ENCODE peak calls at places on chromosomes 1 and 21, in five cellular contexts. One of them, this sample, is unnamed.

GRCh38 chr21:15054089-15054488 is 10.7 kb downstream of the NRIP1 start:
- DNase-seq in CD4-positive, alpha-beta T cell: no peak
- DNase-seq in thoracic aorta: no peak
- DNase-seq in fibroblast of mammary gland: no peak
- DNase-seq in cardiac fibroblast: no peak
- DNase-seq in this sample: no peak

GRCh38 chr1:162398999-162399580 is 12.8 kb downstream of the SH2D1B start:
- DNase-seq in CD4-positive, alpha-beta T cell: no peak
- DNase-seq in fibroblast of mammary gland: no peak
- DNase-seq in thoracic aorta: no peak
- DNase-seq in cardiac fibroblast: no peak
- DNase-seq in this sample: no peak

GRCh38 chr1:44108241-44108640 is 10.4 kb upstream of the KLF17 start:
- DNase-seq in thoracic aorta: no peak
- DNase-seq in CD4-positive, alpha-beta T cell: no peak
- DNase-seq in cardiac fibroblast: peak
- DNase-seq in fibroblast of mammary gland: peak
- DNase-seq in this sample: peak

GRCh38 chr1:224670506-224670905 is 54.4 kb downstream of the CNIH3 start:
- DNase-seq in fibroblast of mammary gland: peak
- DNase-seq in cardiac fibroblast: no peak
- DNase-seq in CD4-positive, alpha-beta T cell: no peak
- DNase-seq in thoracic aorta: no peak
- DNase-seq in this sample: no peak

GRCh38 chr1:91864017-91864700 is 21.8 kb downstream of the TGFBR3 start:
- DNase-seq in CD4-positive, alpha-beta T cell: no peak
- DNase-seq in fibroblast of mammary gland: peak
- DNase-seq in cardiac fibroblast: peak
- DNase-seq in thoracic aorta: no peak
- DNase-seq in this sample: peak

GRCh38 chr1:228770779-228771223 is 35.5 kb downstream of the RHOU start:
- DNase-seq in CD4-positive, alpha-beta T cell: no peak
- DNase-seq in cardiac fibroblast: no peak
- DNase-seq in thoracic aorta: no peak
- DNase-seq in fibroblast of mammary gland: no peak
- DNase-seq in this sample: no peak

GRCh38 chr1:7230121-7230895 is 445.1 kb downstream of the CAMTA1 start:
- DNase-seq in fibroblast of mammary gland: no peak
- DNase-seq in thoracic aorta: no peak
- DNase-seq in CD4-positive, alpha-beta T cell: no peak
- DNase-seq in cardiac fibroblast: no peak
- DNase-seq in this sample: no peak

GRCh38 chr1:36871146-36871971 is 163.0 kb downstream of the GRIK3 start:
- DNase-seq in thoracic aorta: no peak
- DNase-seq in CD4-positive, alpha-beta T cell: no peak
- DNase-seq in cardiac fibroblast: no peak
- DNase-seq in fibroblast of mammary gland: no peak
- DNase-seq in this sample: no peak

GRCh38 chr21:26169061-26169610 is 1.4 kb downstream of the APP start:
- DNase-seq in cardiac fibroblast: peak
- DNase-seq in CD4-positive, alpha-beta T cell: peak
- DNase-seq in thoracic aorta: no peak
- DNase-seq in fibroblast of mammary gland: peak
- DNase-seq in this sample: peak

GRCh38 chr1:165683848-165684485 is 14.4 kb downstream of the ALDH9A1 start:
- DNase-seq in CD4-positive, alpha-beta T cell: no peak
- DNase-seq in cardiac fibroblast: no peak
- DNase-seq in thoracic aorta: no peak
- DNase-seq in fibroblast of mammary gland: no peak
- DNase-seq in this sample: no peak

GRCh38 chr21:22374218-22374969 is 1376.2 kb downstream of the NCAM2 start:
- DNase-seq in fibroblast of mammary gland: no peak
- DNase-seq in thoracic aorta: no peak
- DNase-seq in CD4-positive, alpha-beta T cell: no peak
- DNase-seq in cardiac fibroblast: no peak
- DNase-seq in this sample: no peak

GRCh38 chr1:20183876-20184275 is 2.0 kb upstream of the UBXN10 start:
- DNase-seq in fibroblast of mammary gland: no peak
- DNase-seq in CD4-positive, alpha-beta T cell: no peak
- DNase-seq in cardiac fibroblast: no peak
- DNase-seq in thoracic aorta: no peak
- DNase-seq in this sample: no peak

GRCh38 chr1:168483531-168483930 is 60.3 kb downstream of the XCL2 start:
- DNase-seq in thoracic aorta: no peak
- DNase-seq in fibroblast of mammary gland: peak
- DNase-seq in cardiac fibroblast: peak
- DNase-seq in CD4-positive, alpha-beta T cell: no peak
- DNase-seq in this sample: peak

GRCh38 chr1:7470904-7471638 is 300.0 kb upstream of the VAMP3 start:
- DNase-seq in fibroblast of mammary gland: peak
- DNase-seq in thoracic aorta: peak
- DNase-seq in cardiac fibroblast: peak
- DNase-seq in CD4-positive, alpha-beta T cell: no peak
- DNase-seq in this sample: peak

GRCh38 chr1:30690115-30690645 is 33.2 kb downstream of the MATN1 start:
- DNase-seq in CD4-positive, alpha-beta T cell: no peak
- DNase-seq in thoracic aorta: no peak
- DNase-seq in cardiac fibroblast: no peak
- DNase-seq in fibroblast of mammary gland: no peak
- DNase-seq in this sample: peak

GRCh38 chr1:71312545-71312944 is 231.7 kb upstream of the ZRANB2 start:
- DNase-seq in cardiac fibroblast: no peak
- DNase-seq in thoracic aorta: no peak
- DNase-seq in CD4-positive, alpha-beta T cell: no peak
- DNase-seq in fibroblast of mammary gland: peak
- DNase-seq in this sample: no peak

GRCh38 chr1:92748138-92748537 is 36.8 kb downstream of the EVI5 start:
- DNase-seq in thoracic aorta: no peak
- DNase-seq in cardiac fibroblast: no peak
- DNase-seq in CD4-positive, alpha-beta T cell: no peak
- DNase-seq in fibroblast of mammary gland: no peak
- DNase-seq in this sample: no peak

GRCh38 chr1:15245593-15246325 is 1.3 kb upstream of the FHAD1 start:
- DNase-seq in cardiac fibroblast: peak
- DNase-seq in CD4-positive, alpha-beta T cell: no peak
- DNase-seq in thoracic aorta: no peak
- DNase-seq in fibroblast of mammary gland: peak
- DNase-seq in this sample: peak

GRCh38 chr1:15249032-15249601 is 2.1 kb downstream of the FHAD1 start:
- DNase-seq in fibroblast of mammary gland: no peak
- DNase-seq in CD4-positive, alpha-beta T cell: peak
- DNase-seq in cardiac fibroblast: no peak
- DNase-seq in thoracic aorta: no peak
- DNase-seq in this sample: no peak

GRCh38 chr1:15244813-15245212 is 2.2 kb upstream of the FHAD1 start:
- DNase-seq in cardiac fibroblast: no peak
- DNase-seq in CD4-positive, alpha-beta T cell: no peak
- DNase-seq in thoracic aorta: no peak
- DNase-seq in fibroblast of mammary gland: no peak
- DNase-seq in this sample: no peak

GRCh38 chr1:15246960-15247614 is at the start of gene FHAD1:
- DNase-seq in cardiac fibroblast: peak
- DNase-seq in thoracic aorta: no peak
- DNase-seq in fibroblast of mammary gland: peak
- DNase-seq in CD4-positive, alpha-beta T cell: peak
- DNase-seq in this sample: peak

DNA sequence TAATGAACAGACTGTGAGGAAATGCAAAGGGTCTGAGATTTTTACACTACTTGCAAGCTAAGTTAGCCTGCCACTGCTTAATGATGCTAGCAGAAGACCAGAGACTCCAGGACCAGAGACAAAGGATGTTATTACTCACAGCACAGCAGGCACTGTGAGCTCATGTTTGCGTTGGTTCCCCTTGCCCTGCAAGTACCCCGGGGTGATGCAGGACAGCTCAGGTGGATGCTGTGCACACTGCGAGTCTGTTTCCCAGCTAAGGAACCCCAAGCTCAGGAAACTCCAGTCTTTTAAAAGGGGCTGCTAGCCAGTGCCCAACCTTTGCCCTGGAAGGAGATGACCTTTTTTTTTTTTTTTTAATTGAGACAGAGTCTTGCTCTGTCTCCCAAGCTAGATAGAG is 1.2 kb downstream of the FHAD1 start:
- DNase-seq in cardiac fibroblast: no peak
- DNase-seq in thoracic aorta: no peak
- DNase-seq in CD4-positive, alpha-beta T cell: no peak
- DNase-seq in fibroblast of mammary gland: no peak
- DNase-seq in this sample: no peak
- TF ChIP-seq CTCF in cardiac fibroblast: no peak
- TF ChIP-seq CTCF in thoracic aorta: no peak
- TF ChIP-seq CTCF in CD4-positive, alpha-beta T cell: no peak
- TF ChIP-seq CTCF in fibroblast of mammary gland: no peak
- TF ChIP-seq CTCF in this sample: no peak

DNA sequence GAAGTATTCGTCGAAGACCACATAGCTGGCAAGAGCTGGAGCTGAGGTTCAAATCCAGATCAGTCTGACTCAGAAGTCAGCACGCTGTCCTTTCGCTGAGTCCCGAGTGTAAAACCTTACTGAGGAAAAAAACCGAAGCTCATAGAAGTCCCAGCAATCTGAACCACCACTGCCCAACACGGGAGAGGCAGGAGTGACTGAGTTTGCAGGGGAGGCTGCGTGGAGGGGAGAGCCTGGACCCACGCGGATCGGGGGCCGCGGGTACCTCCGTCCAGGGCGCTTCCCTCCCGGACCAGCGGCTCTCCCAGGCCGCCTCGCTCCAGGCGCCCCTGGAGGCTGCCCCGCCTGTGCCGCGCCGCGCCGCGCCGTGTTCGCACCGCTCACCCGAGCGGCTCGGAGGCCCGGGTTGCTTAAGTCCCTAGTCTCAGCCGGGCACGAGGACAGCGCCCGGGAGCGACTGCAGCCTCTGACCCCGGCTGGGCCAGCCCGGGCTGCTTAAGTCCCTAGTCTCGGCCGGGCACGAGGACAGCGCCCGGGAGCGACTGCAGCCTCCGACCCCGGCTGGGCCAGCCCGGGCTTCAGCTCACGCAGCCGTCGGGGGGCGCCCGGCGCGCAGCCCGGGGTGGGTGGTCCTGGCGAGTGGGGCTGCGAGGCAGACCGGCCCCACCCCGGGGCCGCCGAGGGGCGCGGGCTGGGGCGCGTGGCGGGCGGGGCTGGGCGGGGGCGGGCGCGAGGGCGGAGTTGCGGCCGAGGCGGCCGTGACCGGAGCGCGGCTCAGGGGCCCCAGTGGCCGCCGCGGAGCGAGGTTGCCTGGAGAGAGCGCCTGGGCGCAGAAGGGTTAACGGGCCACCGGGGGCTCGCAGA is at the start of gene ADAMTSL4:
- DNase-seq in CD4-positive, alpha-beta T cell: no peak
- DNase-seq in thoracic aorta: no peak
- DNase-seq in cardiac fibroblast: peak
- DNase-seq in fibroblast of mammary gland: peak
- DNase-seq in this sample: peak
- TF ChIP-seq CTCF in CD4-positive, alpha-beta T cell: no peak
- TF ChIP-seq CTCF in thoracic aorta: peak
- TF ChIP-seq CTCF in cardiac fibroblast: no peak
- TF ChIP-seq CTCF in fibroblast of mammary gland: no peak
- TF ChIP-seq CTCF in this sample: no peak

DNA sequence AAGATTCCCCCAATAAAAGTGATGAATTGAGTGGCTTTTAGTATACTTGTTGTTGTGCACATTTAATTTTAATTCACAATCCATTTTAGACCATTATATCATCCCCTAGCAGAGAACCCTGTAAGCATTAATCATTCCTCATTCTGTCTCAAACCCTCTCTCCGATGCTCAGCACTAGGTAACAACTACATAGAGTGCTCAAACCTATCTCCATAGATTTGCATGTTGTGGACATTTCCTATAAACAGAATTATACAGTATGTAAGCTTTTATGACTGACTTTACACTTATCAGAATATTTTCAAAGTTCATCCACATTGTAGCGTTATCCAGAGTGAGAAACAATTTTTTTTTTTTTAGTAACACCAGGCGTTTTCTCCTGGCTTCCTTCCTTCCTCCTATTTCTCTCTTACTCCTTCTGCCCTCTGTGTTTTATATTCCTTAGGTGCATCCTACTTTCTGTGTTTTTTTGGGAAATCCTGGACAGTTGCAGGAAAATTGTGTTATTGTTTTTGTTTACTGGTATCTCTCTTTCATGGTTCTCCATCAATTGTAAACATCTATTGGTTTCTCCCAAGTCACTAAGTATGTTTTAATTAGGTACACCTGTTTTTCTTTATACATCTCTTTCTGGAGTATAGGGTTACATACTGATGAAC is 1528.0 kb upstream of the TPTE start:
- DNase-seq in cardiac fibroblast: no peak
- DNase-seq in thoracic aorta: no peak
- DNase-seq in fibroblast of mammary gland: no peak
- DNase-seq in CD4-positive, alpha-beta T cell: no peak
- DNase-seq in this sample: no peak
- TF ChIP-seq CTCF in cardiac fibroblast: no peak
- TF ChIP-seq CTCF in thoracic aorta: no peak
- TF ChIP-seq CTCF in fibroblast of mammary gland: no peak
- TF ChIP-seq CTCF in CD4-positive, alpha-beta T cell: no peak
- TF ChIP-seq CTCF in this sample: no peak

GRCh38 chr1:89820423-89821321 is at the start of gene LRRC8D:
- DNase-seq in fibroblast of mammary gland: peak
- DNase-seq in cardiac fibroblast: peak
- DNase-seq in CD4-positive, alpha-beta T cell: peak
- DNase-seq in thoracic aorta: no peak
- DNase-seq in this sample: peak

GRCh38 chr1:89822109-89822962 is 1.5 kb downstream of the LRRC8D start:
- DNase-seq in thoracic aorta: no peak
- DNase-seq in CD4-positive, alpha-beta T cell: no peak
- DNase-seq in fibroblast of mammary gland: no peak
- DNase-seq in cardiac fibroblast: no peak
- DNase-seq in this sample: no peak

GRCh38 chr1:89823679-89824292 is 3.0 kb downstream of the LRRC8D start:
- DNase-seq in CD4-positive, alpha-beta T cell: no peak
- DNase-seq in fibroblast of mammary gland: no peak
- DNase-seq in cardiac fibroblast: peak
- DNase-seq in thoracic aorta: no peak
- DNase-seq in this sample: no peak

GRCh38 chr1:89822999-89823628 is 2.3 kb downstream of the LRRC8D start:
- DNase-seq in thoracic aorta: no peak
- DNase-seq in fibroblast of mammary gland: peak
- DNase-seq in CD4-positive, alpha-beta T cell: no peak
- DNase-seq in cardiac fibroblast: peak
- DNase-seq in this sample: peak

DNA sequence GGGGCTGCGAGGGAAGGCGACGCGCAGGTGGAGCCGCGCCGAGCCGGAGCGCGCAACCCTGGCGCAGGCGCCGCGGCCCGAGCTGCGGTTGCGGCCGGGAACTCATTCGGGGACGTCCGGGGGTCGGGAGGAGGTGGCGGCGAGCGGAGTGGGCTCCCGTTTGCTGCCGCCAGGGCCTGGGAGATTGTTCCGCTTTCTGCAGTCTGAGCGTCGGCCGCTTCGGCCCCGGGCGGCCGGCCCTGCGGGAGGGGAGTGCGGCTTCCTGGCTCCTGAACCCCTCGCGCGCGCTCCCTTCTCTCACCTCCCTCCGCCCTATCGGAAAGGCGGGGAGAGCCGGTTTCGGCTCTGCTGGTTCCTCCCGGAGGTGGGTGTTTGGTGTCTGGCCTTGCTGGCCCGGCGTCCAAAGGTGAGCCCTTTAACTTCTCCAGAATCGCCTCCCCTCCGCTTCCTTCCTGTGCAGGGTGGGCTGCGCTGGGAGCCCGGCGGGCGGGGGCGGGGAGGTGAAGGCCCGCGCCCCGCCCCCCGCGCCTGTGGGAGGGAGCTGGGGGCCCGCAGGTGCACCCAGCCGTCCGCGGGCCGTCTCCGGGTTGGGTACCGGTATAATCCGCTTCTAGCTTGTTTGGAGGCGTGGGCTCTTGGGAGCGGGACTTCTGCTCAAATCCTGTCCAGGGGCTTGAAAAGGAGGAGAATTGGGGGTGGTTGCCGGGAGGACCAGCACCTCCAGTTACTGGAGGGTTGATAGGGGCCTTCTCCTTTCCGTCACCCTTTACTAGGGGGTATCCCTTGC is 683 bp downstream of the LRRC8D start:
- DNase-seq in cardiac fibroblast: no peak
- DNase-seq in fibroblast of mammary gland: no peak
- DNase-seq in CD4-positive, alpha-beta T cell: peak
- DNase-seq in thoracic aorta: no peak
- DNase-seq in this sample: peak
- TF ChIP-seq CTCF in cardiac fibroblast: no peak
- TF ChIP-seq CTCF in fibroblast of mammary gland: no peak
- TF ChIP-seq CTCF in CD4-positive, alpha-beta T cell: no peak
- TF ChIP-seq CTCF in thoracic aorta: peak
- TF ChIP-seq CTCF in this sample: no peak